ENCODE peak calls at places on chromosomes 12 and 14, in four cellular contexts. B is HepG2, Y is K562, V is H1. R is an unnamed sample.

GRCh38 chr12:15151141-15152091 is 69.8 kb downstream of the RERG start:
- DNase-seq in B (peak; percentile 5), Y (no peak), V (no peak), R (no peak)

GRCh38 chr12:52655251-52655650 is 3.2 kb upstream of the KRT2 start:
- DNase-seq in B (no peak), Y (no peak), V (no peak), R (no peak)

GRCh38 chr12:6949063-6949594 is 2.0 kb upstream of the PTPN6 start:
- DNase-seq in B (no peak), Y (no peak), V (no peak), R (no peak)

GRCh38 chr14:64682173-64682710 is 22.0 kb upstream of the PLEKHG3 start:
- DNase-seq in B (no peak), Y (no peak), V (peak; percentile 57), R (no peak)

GRCh38 chr14:53247596-53248370 is 94.7 kb upstream of the DDHD1 start:
- DNase-seq in B (no peak), Y (no peak), V (no peak), R (no peak)

GRCh38 chr12:65948320-65949008 is 124.2 kb downstream of the HMGA2 start:
- DNase-seq in B (no peak), Y (no peak), V (no peak), R (no peak)

GRCh38 chr14:50688875-50689274 is 20.8 kb upstream of the SAV1 start:
- DNase-seq in B (peak; percentile 5), Y (no peak), V (no peak), R (no peak)

GRCh38 chr12:112180422-112180821 is 55.1 kb downstream of the TRAFD1 start:
- DNase-seq in B (no peak), Y (no peak), V (no peak), R (no peak)

GRCh38 chr14:49955013-49955412 is 62.1 kb downstream of the ARF6 start:
- DNase-seq in B (no peak), Y (no peak), V (no peak), R (no peak)

GRCh38 chr14:103136388-103137271 is 13.4 kb downstream of the TNFAIP2 start:
- DNase-seq in B (no peak), Y (peak; percentile 75), V (no peak), R (no peak)

GRCh38 chr12:40226652-40227051 is 1.9 kb downstream of the LRRK2 start:
- DNase-seq in B (no peak), Y (peak; percentile 7), V (no peak), R (no peak)

GRCh38 chr12:131536766-131537165 is 174.1 kb upstream of the SFSWAP start:
- DNase-seq in B (no peak), Y (no peak), V (no peak), R (no peak)

GRCh38 chr12:2853626-2854025 is 3.2 kb downstream of the TEX52 start:
- DNase-seq in B (peak; percentile 48), Y (peak; percentile 80), V (peak; percentile 98), R (no peak)

GRCh38 chr12:64701283-64701682 is 57.9 kb downstream of the GNS start:
- DNase-seq in B (no peak), Y (no peak), V (no peak), R (no peak)

GRCh38 chr14:61281186-61281676 is at the start of gene TMEM30B:
- DNase-seq in B (no peak), Y (no peak), V (peak; percentile 82), R (no peak)

GRCh38 chr14:104998801-104999200 is 13.2 kb downstream of the CLBA1 start:
- DNase-seq in B (no peak), Y (no peak), V (no peak), R (no peak)

GRCh38 chr14:95044463-95045254 is 112.7 kb downstream of the DICER1 start:
- DNase-seq in B (no peak), Y (peak; percentile 13), V (peak; percentile 52), R (no peak)

GRCh38 chr14:98186140-98186539 is 1085.9 kb downstream of the BCL11B start:
- DNase-seq in B (no peak), Y (no peak), V (no peak), R (no peak)

GRCh38 chr14:98189077-98189476 is 1082.9 kb downstream of the BCL11B start:
- DNase-seq in B (no peak), Y (no peak), V (no peak), R (no peak)

GRCh38 chr14:98189944-98190343 is 1082.1 kb downstream of the BCL11B start:
- DNase-seq in B (no peak), Y (no peak), V (no peak), R (no peak)

GRCh38 chr14:98187302-98187701 is 1084.7 kb downstream of the BCL11B start:
- DNase-seq in B (no peak), Y (no peak), V (no peak), R (no peak)

DNA sequence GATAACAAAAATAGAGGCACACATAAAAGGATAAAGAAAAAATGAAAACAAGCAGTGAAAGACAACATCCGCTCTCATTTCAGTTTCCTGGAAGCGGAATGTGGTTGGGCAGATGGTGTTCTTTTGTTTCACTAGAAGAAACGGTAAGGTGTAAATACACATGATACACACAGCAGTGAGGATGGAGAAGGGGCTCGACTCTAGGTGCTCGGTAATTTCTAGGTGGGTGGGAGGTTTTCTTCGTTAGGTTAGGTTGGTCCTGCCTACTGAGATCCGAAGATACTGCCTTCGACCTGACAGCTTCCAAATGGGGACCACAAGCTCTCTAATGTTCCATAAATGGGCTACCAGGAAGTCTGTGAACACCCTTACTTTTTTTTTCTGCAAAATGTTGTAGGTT is 1082.5 kb downstream of the BCL11B start:
- DNase-seq in B (no peak), Y (no peak), V (no peak), R (no peak)
- TF ChIP-seq ATF2 in B (no peak), Y (no peak), V (no peak), R (no peak)

GRCh38 chr14:54737132-54737711 is 165.4 kb downstream of the GCH1 start:
- DNase-seq in B (no peak), Y (peak; percentile 31), V (no peak), R (no peak)
- H3K4me3 ChIP-seq in B (no peak overlapping the region), Y (no peak overlapping the region), V (no peak overlapping the region), R (no peak overlapping the region)

DNA sequence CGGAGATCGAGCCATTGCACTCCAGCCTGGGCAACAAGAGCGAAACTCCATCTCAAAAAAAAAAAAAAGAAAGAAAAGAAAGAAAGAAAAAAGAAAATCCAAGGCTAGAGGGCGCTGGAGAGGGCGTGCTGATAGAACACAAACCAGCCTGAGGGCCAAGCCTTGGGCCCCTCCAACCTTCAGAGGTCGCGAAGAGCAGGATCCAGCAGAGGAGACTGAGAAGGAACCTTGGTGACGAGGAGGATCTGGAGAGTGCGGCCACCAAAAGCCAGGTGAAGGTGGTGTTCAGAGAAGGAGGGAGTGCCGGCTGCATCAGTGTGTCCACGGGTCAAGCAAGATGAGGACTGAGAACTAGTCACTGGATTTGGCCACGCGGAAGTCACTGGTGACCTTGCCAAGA is 4.1 kb upstream of the DYNC1H1 start:
- DNase-seq in B (peak; percentile 40), Y (peak; percentile 42), V (peak; percentile 60), R (no peak)
- TF ChIP-seq JUND in B (no peak), Y (no peak), V (no peak), R (no peak)

GRCh38 chr14:62718629-62719028 is 326.6 kb downstream of the KCNH5 start:
- DNase-seq in B (no peak), Y (no peak), V (no peak), R (no peak)

DNA sequence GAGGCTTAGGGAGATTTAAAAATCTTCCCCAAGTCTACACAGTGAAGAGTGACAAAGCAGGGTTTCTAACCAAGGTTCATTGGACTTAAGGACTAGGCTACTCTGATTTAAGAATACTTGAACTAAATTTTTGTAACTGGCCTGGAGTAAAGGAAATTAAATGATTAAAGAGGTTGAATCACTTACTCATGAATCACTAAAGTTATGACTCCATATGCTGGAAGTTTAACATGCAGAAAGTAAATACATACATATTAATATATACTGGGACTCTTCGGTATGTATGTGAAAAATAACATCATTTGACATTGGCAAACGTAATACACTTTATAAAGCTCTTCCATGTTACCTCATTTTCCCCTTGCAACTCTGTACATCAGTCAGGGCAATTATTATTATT is 322.9 kb downstream of the KCNH5 start:
- DNase-seq in B (no peak), Y (no peak), V (no peak), R (no peak)
- TF ChIP-seq ATF2 in B (no peak), Y (no peak), V (no peak), R (no peak)

R was measured in GM12878.